ENCODE peak calls at places on chromosomes 4 and X, in six cellular contexts. I is CD8-positive, alpha-beta T cell; Q is CD4-positive, alpha-beta T cell; N is left ventricle myocardium inferior; K is AG04450; J is testis. H is an unnamed sample.

GRCh38 chr4:11228575-11228974 is 200.1 kb downstream of the HS3ST1 start:
- DNase-seq in I (no peak), Q (no peak), N (no peak), K (no peak), J (no peak), H (no peak)

GRCh38 chr4:141609243-141609642 is 27.1 kb upstream of the IL15 start:
- DNase-seq in I (no peak), Q (no peak), N (no peak), K (no peak), J (no peak), H (no peak)

GRCh38 chrX:43679778-43680177 is 23.7 kb downstream of the MAOA start:
- DNase-seq in I (no peak), Q (no peak), N (no peak), K (no peak), J (no peak), H (no peak)

GRCh38 chr4:96108146-96108545 is 268.3 kb downstream of the PDHA2 start:
- DNase-seq in I (no peak), Q (no peak), N (no peak), K (no peak), J (no peak), H (no peak)

GRCh38 chr4:39125600-39125985 is 56.7 kb upstream of the WDR19 start:
- DNase-seq in I (no peak), Q (no peak), N (no peak), K (no peak), J (no peak), H (no peak)

GRCh38 chr4:79255793-79256192 is 70.1 kb downstream of the NAA11 start:
- DNase-seq in I (no peak), Q (no peak), N (no peak), K (no peak), J (peak), H (no peak)

GRCh38 chrX:50913520-50913919 is 3.0 kb downstream of the BMP15 start:
- DNase-seq in I (no peak), Q (no peak), N (no peak), K (no peak), J (no peak), H (no peak)

GRCh38 chr4:113788888-113789287 is 27.4 kb upstream of the CAMK2D start:
- DNase-seq in I (no peak), Q (no peak), N (no peak), K (no peak), J (no peak), H (no peak)

GRCh38 chr4:104571341-104571740 is 76.6 kb upstream of the CXXC4 start:
- DNase-seq in I (no peak), Q (no peak), N (no peak), K (no peak), J (no peak), H (no peak)

GRCh38 chr4:64781737-64782326 is 372.6 kb upstream of the TECRL start:
- DNase-seq in I (no peak), Q (no peak), N (no peak), K (no peak), J (no peak), H (no peak)

GRCh38 chrX:102155806-102156179 is at the start of gene BEX5:
- DNase-seq in I (peak), Q (peak), N (peak), K (no peak), J (peak), H (no peak)

GRCh38 chr4:74682567-74683359 is 111.6 kb downstream of the BTC start:
- DNase-seq in I (no peak), Q (no peak), N (no peak), K (peak), J (peak), H (no peak)

GRCh38 chrX:122076241-122076640 is 1028.8 kb downstream of the GLUD2 start:
- DNase-seq in I (no peak), Q (no peak), N (no peak), K (no peak), J (no peak), H (no peak)

GRCh38 chrX:110536788-110537187 is 178.1 kb downstream of the RTL9 start:
- DNase-seq in I (no peak), Q (no peak), N (no peak), K (no peak), J (no peak), H (no peak)

GRCh38 chr4:26995316-26995715 is 134.7 kb downstream of the STIM2 start:
- DNase-seq in I (no peak), Q (no peak), N (no peak), K (no peak), J (no peak), H (no peak)

GRCh38 chr4:6873792-6874461 is 35.7 kb upstream of the TBC1D14 start:
- DNase-seq in I (peak), Q (peak), N (peak), K (no peak), J (peak), H (peak)

GRCh38 chr4:105751718-105752299 is 43.2 kb downstream of the GSTCD start:
- DNase-seq in I (no peak), Q (no peak), N (no peak), K (no peak), J (no peak), H (no peak)

GRCh38 chr4:88880001-88880400 is 177.0 kb downstream of the FAM13A start:
- DNase-seq in I (no peak), Q (no peak), N (no peak), K (no peak), J (no peak), H (no peak)

GRCh38 chr4:139171878-139172691 is 4.9 kb downstream of the ELF2 start:
- DNase-seq in I (no peak), Q (no peak), N (no peak), K (no peak), J (no peak), H (no peak)

GRCh38 chr4:139170932-139171331 is 6.1 kb downstream of the ELF2 start:
- DNase-seq in I (no peak), Q (no peak), N (no peak), K (no peak), J (no peak), H (no peak)

GRCh38 chr4:139163806-139164206 is 13.2 kb downstream of the ELF2 start:
- DNase-seq in I (no peak), Q (no peak), N (no peak), K (no peak), J (no peak), H (no peak)

GRCh38 chr4:139164731-139165130 is 12.3 kb downstream of the ELF2 start:
- DNase-seq in I (no peak), Q (no peak), N (no peak), K (no peak), J (no peak), H (no peak)

GRCh38 chr4:139167774-139168444 is 9.1 kb downstream of the ELF2 start:
- DNase-seq in I (no peak), Q (no peak), N (no peak), K (no peak), J (no peak), H (no peak)
- TF ChIP-seq CTCF in I (no peak), Q (no peak), N (peak), K (peak), J (peak), H (no peak)

DNA sequence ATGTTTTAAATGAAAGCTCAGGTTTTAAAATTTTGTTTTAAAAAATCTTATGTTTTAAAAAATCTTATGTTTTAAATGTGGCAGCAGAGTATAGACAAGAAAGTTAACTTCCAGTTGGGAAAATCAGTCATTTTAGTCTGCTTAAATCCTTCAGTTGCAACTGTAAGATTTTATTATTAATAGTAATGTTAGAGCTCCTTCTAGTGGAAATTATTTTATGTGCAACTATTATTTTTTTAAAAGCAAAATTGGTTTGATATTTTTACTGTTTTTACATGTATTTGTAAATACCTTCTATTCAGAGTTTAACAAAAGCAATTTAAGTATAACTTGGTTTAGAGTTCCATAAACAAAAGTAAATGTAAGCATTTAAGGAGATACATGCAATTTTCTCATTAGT is 8.5 kb upstream of the NUDT6 start:
- DNase-seq in I (no peak), Q (no peak), N (no peak), K (no peak), J (no peak), H (no peak)
- TF ChIP-seq CTCF in I (peak), Q (peak), N (peak), K (peak), J (no peak), H (peak)

DNA sequence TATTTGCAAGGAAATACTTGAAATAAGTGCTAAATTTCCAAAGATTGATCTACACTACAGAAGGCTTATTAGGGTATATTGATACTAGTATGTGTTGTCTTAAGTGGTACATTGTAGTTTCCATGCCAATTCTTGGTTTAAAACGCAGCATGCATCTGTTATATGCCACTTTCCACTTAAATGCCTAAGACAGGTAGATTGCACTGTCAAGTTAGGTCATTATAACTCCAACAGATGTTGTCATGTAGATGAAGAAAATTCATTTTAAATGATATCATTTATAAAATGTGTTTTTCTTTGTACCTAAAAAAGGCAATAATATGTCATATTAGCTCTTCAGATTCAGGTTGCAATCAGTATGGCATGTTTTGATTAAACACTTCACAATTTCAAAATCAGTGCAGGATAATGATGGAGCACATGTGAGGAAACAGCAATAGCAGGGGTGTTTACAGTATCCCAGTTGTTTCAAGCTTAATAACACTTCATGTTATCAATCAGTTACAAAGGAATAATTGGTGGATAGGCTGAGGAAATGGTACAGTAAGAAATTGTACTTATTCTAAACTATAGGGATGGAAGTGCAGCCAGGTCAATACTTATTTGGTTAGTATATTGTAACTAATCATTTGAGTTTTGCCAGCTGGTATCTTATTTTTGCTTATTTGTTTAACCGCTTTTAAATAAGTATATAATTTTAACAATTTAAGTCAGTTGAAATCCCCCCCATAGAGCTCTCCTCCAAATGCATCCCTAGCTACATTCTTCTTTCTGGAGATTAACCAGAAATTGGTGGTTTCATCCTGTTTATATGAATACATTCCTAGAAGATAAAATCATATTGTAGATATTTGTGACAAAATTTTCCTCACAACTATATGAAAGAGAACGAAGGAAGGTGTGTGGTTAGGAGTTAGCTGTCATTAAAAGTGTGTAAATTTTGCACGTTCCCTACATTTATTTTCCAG is 454.4 kb upstream of the ATOH1 start:
- DNase-seq in I (no peak), Q (no peak), N (no peak), K (no peak), J (no peak), H (no peak)
- TF ChIP-seq CTCF in I (no peak), Q (no peak), N (no peak), K (no peak), J (no peak), H (no peak)

GRCh38 chr4:42965326-42965725 is 72.8 kb downstream of the GRXCR1 start:
- DNase-seq in I (no peak), Q (no peak), N (no peak), K (no peak), J (no peak), H (no peak)
- TF ChIP-seq CTCF in I (no peak), Q (no peak), N (peak), K (no peak), J (no peak), H (no peak)

DNA sequence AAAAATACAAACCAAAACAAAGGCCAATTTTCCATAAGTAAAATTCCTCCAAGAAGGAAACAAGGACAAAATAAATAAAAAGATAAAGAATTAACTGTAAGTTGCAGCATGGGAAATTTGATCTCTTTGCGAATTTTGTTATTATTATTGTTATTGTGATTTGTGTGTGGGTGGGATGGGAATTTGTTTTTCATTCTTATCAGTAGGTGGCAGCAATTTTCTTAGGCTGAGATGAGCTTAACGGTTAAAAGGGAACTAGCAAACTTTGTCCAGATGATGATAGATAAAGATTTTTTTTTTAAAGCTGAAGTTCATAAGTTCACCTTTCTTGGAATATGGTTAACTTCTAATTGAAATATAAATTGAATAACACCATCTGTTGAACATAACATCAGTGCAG is 83.2 kb upstream of the IL1RAPL2 start:
- DNase-seq in I (no peak), Q (no peak), N (no peak), K (no peak), J (no peak), H (no peak)
- TF ChIP-seq CTCF in I (no peak), Q (no peak), N (no peak), K (no peak), J (no peak), H (no peak)

DNA sequence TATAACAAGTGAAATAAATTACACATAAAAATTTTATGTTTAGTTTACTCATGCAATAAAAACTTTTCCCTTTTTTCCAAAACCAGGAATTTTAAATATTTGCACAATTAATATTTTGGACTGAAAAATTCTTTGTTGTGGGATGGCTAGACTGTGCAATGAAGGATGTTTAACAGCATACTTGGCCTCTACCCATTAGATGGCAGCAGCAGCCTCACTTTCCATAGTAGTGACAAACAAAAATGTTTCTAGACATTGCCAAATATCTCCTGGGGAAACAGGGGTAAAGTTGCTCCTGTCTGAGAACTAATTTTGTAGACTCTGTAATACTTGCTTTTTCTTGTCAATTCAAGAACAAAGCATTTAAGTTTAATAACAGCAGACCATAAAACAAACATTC is 49.8 kb downstream of the SCLT1 start:
- DNase-seq in I (no peak), Q (no peak), N (no peak), K (no peak), J (no peak), H (no peak)
- TF ChIP-seq CTCF in I (no peak), Q (no peak), N (peak), K (peak), J (no peak), H (no peak)

DNA sequence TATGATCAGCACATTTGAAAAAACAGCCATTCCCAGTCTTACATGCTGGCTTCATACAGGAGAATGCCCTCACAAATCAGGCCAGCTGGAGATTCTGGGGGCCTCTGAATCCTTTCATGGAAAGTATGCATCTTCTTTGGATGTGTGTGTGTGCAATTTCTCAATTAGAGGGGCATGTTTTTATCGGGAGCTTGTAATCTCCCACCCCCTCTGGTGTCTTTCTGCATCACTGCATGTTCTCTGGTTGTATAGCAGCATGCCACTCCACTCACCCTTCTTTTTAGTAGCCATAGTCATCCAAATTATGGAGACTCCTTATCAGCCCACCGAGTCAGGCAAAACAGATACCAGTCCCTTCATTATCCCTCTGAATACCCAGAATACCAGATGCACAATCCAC is 282.2 kb upstream of the SLIT2 start:
- DNase-seq in I (no peak), Q (no peak), N (no peak), K (no peak), J (no peak), H (no peak)
- TF ChIP-seq CTCF in I (no peak), Q (no peak), N (no peak), K (peak), J (no peak), H (no peak)

H was measured in natural killer cell.